ENCODE peak calls at places on chromosomes 16 and 17, in five cellular contexts. G is fibroblast of pulmonary artery, Y is RWPE1, M is omental fat pad, K is NCI-H774. E is an unnamed sample.

GRCh38 chr16:3129137-3130131 is 5.4 kb upstream of the ZNF213 start:
- DNase-seq in Y (peak), G (peak), K (peak), M (no peak), E (peak)

GRCh38 chr16:57032931-57033330 is 43.6 kb downstream of the NLRC5 start:
- DNase-seq in G (no peak), M (no peak), K (no peak), Y (no peak), E (no peak)

GRCh38 chr17:50288306-50288705 is 14.0 kb downstream of the TMEM92 start:
- DNase-seq in Y (no peak), G (no peak), K (no peak), M (no peak), E (no peak)

GRCh38 chr17:80621335-80622169 is 76.9 kb downstream of the RPTOR start:
- DNase-seq in K (no peak), G (no peak), Y (no peak), M (no peak), E (no peak)

GRCh38 chr16:30488764-30489595 is 16.4 kb downstream of the ITGAL start:
- DNase-seq in M (no peak), Y (no peak), G (no peak), K (no peak), E (peak)

GRCh38 chr17:43995150-43995471 is 9.3 kb upstream of the NAGS start:
- DNase-seq in Y (no peak), M (no peak), G (no peak), K (no peak), E (no peak)

GRCh38 chr16:76955629-76956028 is 235.4 kb upstream of the MON1B start:
- DNase-seq in M (no peak), G (peak), Y (peak), K (no peak), E (peak)

GRCh38 chr17:7046127-7046724 is 2.3 kb upstream of the SLC16A11 start:
- DNase-seq in G (no peak), Y (peak), M (no peak), K (no peak), E (no peak)

GRCh38 chr17:68431661-68432071 is 25.6 kb downstream of the WIPI1 start:
- DNase-seq in M (no peak), K (no peak), G (peak), Y (peak), E (peak)

GRCh38 chr16:84833142-84833495 is 13.3 kb downstream of the CRISPLD2 start:
- DNase-seq in K (no peak), M (no peak), Y (no peak), G (peak), E (no peak)

GRCh38 chr16:12767897-12768296 is 35.8 kb downstream of the CPPED1 start:
- DNase-seq in K (no peak), M (no peak), Y (no peak), G (no peak), E (no peak)

GRCh38 chr17:78130439-78131101 is at the start of gene TMC8:
- DNase-seq in K (no peak), Y (no peak), G (no peak), M (no peak), E (no peak)

GRCh38 chr17:57747221-57748017 is 2.3 kb upstream of the CCDC182 start:
- DNase-seq in G (peak), K (peak), M (no peak), Y (peak), E (peak)

GRCh38 chr17:72576289-72576759 is 455.5 kb downstream of the SOX9 start:
- DNase-seq in M (no peak), K (no peak), G (no peak), Y (no peak), E (no peak)

GRCh38 chr16:63169100-63169499 is 1132.9 kb upstream of the CDH8 start:
- DNase-seq in M (no peak), G (no peak), Y (no peak), K (no peak), E (no peak)

GRCh38 chr16:55392701-55393100 is 68.7 kb downstream of the IRX6 start:
- DNase-seq in G (no peak), M (no peak), K (no peak), Y (peak), E (no peak)

GRCh38 chr17:83183150-83183820 is 103.9 kb downstream of the METRNL start:
- DNase-seq in G (no peak), K (no peak), M (no peak), Y (no peak), E (no peak)

GRCh38 chr17:18258356-18259038 is at the start of gene FLII:
- DNase-seq in Y (peak), G (peak), M (no peak), K (peak), E (peak)

GRCh38 chr17:57830880-57831279 is 19.0 kb downstream of the MRPS23 start:
- DNase-seq in K (no peak), G (no peak), M (no peak), Y (no peak), E (no peak)

GRCh38 chr17:27764589-27764988 is 35.7 kb downstream of the NOS2 start:
- DNase-seq in M (no peak), K (no peak), G (no peak), Y (no peak), E (no peak)

GRCh38 chr17:4823373-4824089 is 9.6 kb upstream of the MINK1 start:
- DNase-seq in M (no peak), G (no peak), Y (no peak), K (no peak), E (no peak)

GRCh38 chr17:57130708-57131461 is 45.8 kb downstream of the AKAP1 start:
- DNase-seq in K (peak), G (peak), M (peak), Y (peak), E (peak)

GRCh38 chr17:49556183-49556943 is 19.3 kb upstream of the NXPH3 start:
- DNase-seq in Y (peak), M (peak), K (peak), G (peak), E (peak)

GRCh38 chr16:11250091-11250785 is 5.8 kb downstream of the SOCS1 start:
- DNase-seq in Y (no peak), K (no peak), M (no peak), G (peak), E (no peak)

GRCh38 chr16:64434526-64435069 is 687.3 kb downstream of the CDH11 start:
- DNase-seq in Y (no peak), K (no peak), G (no peak), M (no peak), E (no peak)

GRCh38 chr16:16076400-16076901 is 127.0 kb downstream of the ABCC1 start:
- DNase-seq in Y (no peak), M (no peak), K (no peak), G (no peak), E (no peak)

GRCh38 chr17:1000597-1001490 is 3.9 kb downstream of the TIMM22 start:
- DNase-seq in K (no peak), Y (no peak), G (peak), M (no peak), E (no peak)

GRCh38 chr17:48546187-48546923 is 1.4 kb upstream of the HOXB2 start:
- DNase-seq in M (no peak), G (no peak), K (peak), Y (no peak), E (no peak)

GRCh38 chr17:76388966-76389888 is 4.8 kb downstream of the SPHK1 start:
- DNase-seq in M (no peak), Y (no peak), K (no peak), G (no peak), E (no peak)

GRCh38 chr17:76376318-76377133 is 7.9 kb upstream of the SPHK1 start:
- DNase-seq in Y (no peak), M (no peak), K (no peak), G (peak), E (no peak)

GRCh38 chr16:77723108-77723514 is 797 bp downstream of the NUDT7 start:
- DNase-seq in M (no peak), K (no peak), G (peak), Y (no peak), E (peak)

E was measured in MCF 10A.